ENCODE peak calls at places on chromosomes 3 and 15, in nine cellular contexts. One of them, this sample, is unnamed.

GRCh38 chr15:64566629-64567427 is 106.5 kb downstream of the ZNF609 start:
- DNase-seq in fibroblast of lung: no peak
- DNase-seq in OCI-LY7: no peak
- DNase-seq in HFF-Myc: no peak
- DNase-seq in A549: no peak
- DNase-seq in epithelial cell of esophagus: no peak
- DNase-seq in psoas muscle: no peak
- DNase-seq in ovary: no peak
- DNase-seq in CD4-positive, alpha-beta T cell: no peak
- DNase-seq in this sample: no peak

GRCh38 chr3:187456268-187456667 is 88.1 kb downstream of the RTP4 start:
- DNase-seq in fibroblast of lung: peak
- DNase-seq in OCI-LY7: no peak
- DNase-seq in HFF-Myc: no peak
- DNase-seq in A549: no peak
- DNase-seq in epithelial cell of esophagus: no peak
- DNase-seq in psoas muscle: peak
- DNase-seq in ovary: peak
- DNase-seq in CD4-positive, alpha-beta T cell: no peak
- DNase-seq in this sample: no peak

GRCh38 chr15:64731012-64731806 is 44.2 kb downstream of the RBPMS2 start:
- DNase-seq in fibroblast of lung: peak
- DNase-seq in OCI-LY7: peak
- DNase-seq in HFF-Myc: peak
- DNase-seq in A549: peak
- DNase-seq in epithelial cell of esophagus: peak
- DNase-seq in psoas muscle: peak
- DNase-seq in ovary: peak
- DNase-seq in CD4-positive, alpha-beta T cell: peak
- DNase-seq in this sample: peak

GRCh38 chr15:91866371-91866905 is 12.9 kb downstream of the SLCO3A1 start:
- DNase-seq in fibroblast of lung: peak
- DNase-seq in OCI-LY7: no peak
- DNase-seq in HFF-Myc: no peak
- DNase-seq in A549: no peak
- DNase-seq in epithelial cell of esophagus: peak
- DNase-seq in psoas muscle: peak
- DNase-seq in ovary: peak
- DNase-seq in CD4-positive, alpha-beta T cell: no peak
- DNase-seq in this sample: peak

GRCh38 chr15:64982472-64982871 is 7.2 kb downstream of the SPG21 start:
- DNase-seq in fibroblast of lung: no peak
- DNase-seq in OCI-LY7: no peak
- DNase-seq in HFF-Myc: peak
- DNase-seq in A549: no peak
- DNase-seq in epithelial cell of esophagus: no peak
- DNase-seq in psoas muscle: no peak
- DNase-seq in ovary: no peak
- DNase-seq in CD4-positive, alpha-beta T cell: no peak
- DNase-seq in this sample: no peak

GRCh38 chr15:56537881-56538280 is 72.9 kb upstream of the MNS1 start:
- DNase-seq in fibroblast of lung: peak
- DNase-seq in OCI-LY7: peak
- DNase-seq in HFF-Myc: no peak
- DNase-seq in A549: no peak
- DNase-seq in epithelial cell of esophagus: no peak
- DNase-seq in psoas muscle: peak
- DNase-seq in ovary: no peak
- DNase-seq in CD4-positive, alpha-beta T cell: peak
- DNase-seq in this sample: no peak

GRCh38 chr3:196837819-196838420 is 29.8 kb upstream of the SENP5 start:
- DNase-seq in fibroblast of lung: peak
- DNase-seq in OCI-LY7: peak
- DNase-seq in HFF-Myc: peak
- DNase-seq in A549: peak
- DNase-seq in epithelial cell of esophagus: peak
- DNase-seq in psoas muscle: peak
- DNase-seq in ovary: peak
- DNase-seq in CD4-positive, alpha-beta T cell: peak
- DNase-seq in this sample: peak

GRCh38 chr15:55527150-55527549 is 19.1 kb upstream of the DNAAF4 start:
- DNase-seq in fibroblast of lung: no peak
- DNase-seq in OCI-LY7: no peak
- DNase-seq in HFF-Myc: no peak
- DNase-seq in A549: no peak
- DNase-seq in epithelial cell of esophagus: no peak
- DNase-seq in psoas muscle: no peak
- DNase-seq in ovary: no peak
- DNase-seq in CD4-positive, alpha-beta T cell: no peak
- DNase-seq in this sample: no peak

DNA sequence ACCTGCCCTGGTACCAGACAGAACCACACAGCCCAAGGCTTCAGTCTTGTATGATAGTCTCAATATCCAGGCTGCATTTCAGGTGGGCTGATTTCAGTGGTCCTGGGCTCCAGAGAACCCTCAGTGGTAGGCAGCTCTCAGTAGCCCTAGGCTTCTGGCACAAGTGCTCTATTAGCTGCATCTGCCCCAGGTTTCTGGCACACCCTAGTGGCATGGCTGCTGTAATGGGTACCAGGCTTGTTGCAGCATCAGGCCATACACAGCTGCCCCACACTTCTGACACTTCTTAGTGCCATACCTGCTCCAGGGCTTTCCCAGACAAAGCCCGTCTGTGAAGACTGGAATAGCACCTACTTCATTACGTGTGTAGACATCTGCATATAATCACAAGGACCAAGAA is 1062.2 kb upstream of the EPHA6 start:
- DNase-seq in fibroblast of lung: no peak
- DNase-seq in OCI-LY7: no peak
- DNase-seq in HFF-Myc: no peak
- DNase-seq in A549: no peak
- DNase-seq in epithelial cell of esophagus: peak
- DNase-seq in psoas muscle: no peak
- DNase-seq in ovary: no peak
- DNase-seq in CD4-positive, alpha-beta T cell: no peak
- DNase-seq in this sample: peak
- TF ChIP-seq CTCF in fibroblast of lung: no peak
- TF ChIP-seq CTCF in OCI-LY7: no peak
- TF ChIP-seq CTCF in HFF-Myc: no peak
- TF ChIP-seq CTCF in A549: no peak
- TF ChIP-seq CTCF in epithelial cell of esophagus: peak
- TF ChIP-seq CTCF in psoas muscle: no peak
- TF ChIP-seq CTCF in ovary: no peak
- TF ChIP-seq CTCF in CD4-positive, alpha-beta T cell: no peak
- TF ChIP-seq CTCF in this sample: no peak

GRCh38 chr15:69159805-69160140 is 662 bp upstream of the GLCE start:
- DNase-seq in fibroblast of lung: no peak
- DNase-seq in OCI-LY7: no peak
- DNase-seq in HFF-Myc: no peak
- DNase-seq in A549: no peak
- DNase-seq in epithelial cell of esophagus: no peak
- DNase-seq in psoas muscle: no peak
- DNase-seq in ovary: no peak
- DNase-seq in CD4-positive, alpha-beta T cell: no peak
- DNase-seq in this sample: no peak

GRCh38 chr15:69160976-69161877 is 792 bp downstream of the GLCE start:
- DNase-seq in fibroblast of lung: peak
- DNase-seq in OCI-LY7: peak
- DNase-seq in HFF-Myc: no peak
- DNase-seq in A549: peak
- DNase-seq in epithelial cell of esophagus: peak
- DNase-seq in psoas muscle: peak
- DNase-seq in ovary: peak
- DNase-seq in CD4-positive, alpha-beta T cell: no peak
- DNase-seq in this sample: peak

GRCh38 chr15:69158843-69159240 is 1.6 kb upstream of the GLCE start:
- DNase-seq in fibroblast of lung: no peak
- DNase-seq in OCI-LY7: no peak
- DNase-seq in HFF-Myc: no peak
- DNase-seq in A549: no peak
- DNase-seq in epithelial cell of esophagus: no peak
- DNase-seq in psoas muscle: no peak
- DNase-seq in ovary: no peak
- DNase-seq in CD4-positive, alpha-beta T cell: no peak
- DNase-seq in this sample: no peak

GRCh38 chr15:69161878-69162213 is 1.4 kb downstream of the GLCE start:
- DNase-seq in fibroblast of lung: no peak
- DNase-seq in OCI-LY7: no peak
- DNase-seq in HFF-Myc: no peak
- DNase-seq in A549: no peak
- DNase-seq in epithelial cell of esophagus: no peak
- DNase-seq in psoas muscle: no peak
- DNase-seq in ovary: no peak
- DNase-seq in CD4-positive, alpha-beta T cell: no peak
- DNase-seq in this sample: no peak

DNA sequence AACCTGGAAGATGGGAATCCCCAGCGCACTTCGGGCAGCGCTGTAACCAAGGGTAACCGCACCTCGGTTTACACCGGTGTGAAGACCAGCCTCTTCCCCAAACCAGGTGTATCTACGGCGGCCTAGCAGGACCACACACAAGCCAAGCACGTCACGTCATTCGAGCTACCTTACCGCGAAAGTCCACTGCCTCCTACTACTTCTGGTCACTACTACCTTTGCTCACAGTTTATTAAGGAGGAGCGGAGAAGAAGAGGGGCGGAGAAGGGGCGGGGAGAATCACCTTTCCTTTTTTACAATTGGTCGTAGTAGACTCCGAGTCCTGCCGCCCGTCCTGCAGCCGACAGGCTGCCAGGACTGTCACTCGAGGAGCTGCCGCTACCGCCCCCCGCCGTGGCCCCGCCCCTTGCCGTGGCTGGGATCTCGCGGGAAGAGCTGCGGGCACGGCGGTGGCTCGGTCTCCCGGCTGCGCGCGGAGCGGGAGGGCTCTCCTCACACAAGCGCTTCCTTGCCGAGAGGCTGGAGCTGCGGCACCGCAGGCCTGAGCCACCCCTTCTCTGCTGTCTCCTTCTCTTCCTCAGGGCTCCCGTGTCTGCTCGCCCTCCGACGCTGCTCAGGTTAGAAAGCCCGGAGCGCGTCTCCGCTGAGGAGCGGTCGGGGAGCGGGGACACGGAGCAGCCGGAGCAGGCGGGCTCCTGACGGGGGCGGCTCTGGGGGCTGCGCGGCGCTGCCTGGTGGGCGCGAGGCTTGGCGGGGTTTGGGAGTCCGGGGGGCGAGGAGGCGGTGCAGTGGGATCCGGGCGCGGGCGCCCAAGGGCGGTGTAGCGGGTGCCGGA is at the start of gene GLCE:
- DNase-seq in fibroblast of lung: peak
- DNase-seq in OCI-LY7: peak
- DNase-seq in HFF-Myc: peak
- DNase-seq in A549: peak
- DNase-seq in epithelial cell of esophagus: peak
- DNase-seq in psoas muscle: peak
- DNase-seq in ovary: peak
- DNase-seq in CD4-positive, alpha-beta T cell: peak
- DNase-seq in this sample: peak
- TF ChIP-seq CTCF in fibroblast of lung: no peak
- TF ChIP-seq CTCF in OCI-LY7: no peak
- TF ChIP-seq CTCF in HFF-Myc: no peak
- TF ChIP-seq CTCF in A549: peak
- TF ChIP-seq CTCF in epithelial cell of esophagus: no peak
- TF ChIP-seq CTCF in psoas muscle: no peak
- TF ChIP-seq CTCF in ovary: no peak
- TF ChIP-seq CTCF in CD4-positive, alpha-beta T cell: no peak
- TF ChIP-seq CTCF in this sample: no peak

GRCh38 chr3:124483915-124484470 is 246.3 kb upstream of the UMPS start:
- DNase-seq in fibroblast of lung: no peak
- DNase-seq in OCI-LY7: no peak
- DNase-seq in HFF-Myc: no peak
- DNase-seq in A549: no peak
- DNase-seq in epithelial cell of esophagus: peak
- DNase-seq in psoas muscle: no peak
- DNase-seq in ovary: no peak
- DNase-seq in CD4-positive, alpha-beta T cell: no peak
- DNase-seq in this sample: no peak

GRCh38 chr3:124489506-124489905 is 240.7 kb upstream of the UMPS start:
- DNase-seq in fibroblast of lung: no peak
- DNase-seq in OCI-LY7: no peak
- DNase-seq in HFF-Myc: no peak
- DNase-seq in A549: no peak
- DNase-seq in epithelial cell of esophagus: no peak
- DNase-seq in psoas muscle: no peak
- DNase-seq in ovary: no peak
- DNase-seq in CD4-positive, alpha-beta T cell: no peak
- DNase-seq in this sample: no peak

GRCh38 chr3:124491098-124491497 is 239.2 kb upstream of the UMPS start:
- DNase-seq in fibroblast of lung: no peak
- DNase-seq in OCI-LY7: no peak
- DNase-seq in HFF-Myc: no peak
- DNase-seq in A549: no peak
- DNase-seq in epithelial cell of esophagus: peak
- DNase-seq in psoas muscle: no peak
- DNase-seq in ovary: no peak
- DNase-seq in CD4-positive, alpha-beta T cell: no peak
- DNase-seq in this sample: no peak

GRCh38 chr3:124491875-124492274 is 238.4 kb upstream of the UMPS start:
- DNase-seq in fibroblast of lung: no peak
- DNase-seq in OCI-LY7: no peak
- DNase-seq in HFF-Myc: no peak
- DNase-seq in A549: no peak
- DNase-seq in epithelial cell of esophagus: no peak
- DNase-seq in psoas muscle: no peak
- DNase-seq in ovary: no peak
- DNase-seq in CD4-positive, alpha-beta T cell: no peak
- DNase-seq in this sample: no peak

DNA sequence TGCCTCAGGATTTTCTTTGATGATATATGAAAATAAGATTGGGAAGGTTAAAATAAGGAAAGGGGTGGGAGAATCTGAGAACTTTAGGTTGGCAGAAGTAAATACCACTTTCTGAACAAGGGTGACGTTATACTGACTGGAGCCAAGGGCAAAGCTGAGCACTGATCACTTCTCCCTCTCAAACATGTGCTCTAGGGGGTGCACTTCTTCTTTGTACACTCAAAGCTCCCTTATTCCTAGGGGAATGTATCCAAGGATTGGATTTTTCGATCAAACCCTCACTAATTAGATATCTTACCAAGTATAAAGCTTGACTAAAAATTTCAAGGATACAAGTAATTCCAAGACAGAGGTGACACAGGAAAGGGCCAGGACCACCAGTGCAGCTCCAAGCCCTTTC is 243.9 kb upstream of the UMPS start:
- DNase-seq in fibroblast of lung: no peak
- DNase-seq in OCI-LY7: no peak
- DNase-seq in HFF-Myc: no peak
- DNase-seq in A549: peak
- DNase-seq in epithelial cell of esophagus: no peak
- DNase-seq in psoas muscle: no peak
- DNase-seq in ovary: no peak
- DNase-seq in CD4-positive, alpha-beta T cell: no peak
- DNase-seq in this sample: no peak
- TF ChIP-seq CTCF in fibroblast of lung: peak
- TF ChIP-seq CTCF in OCI-LY7: no peak
- TF ChIP-seq CTCF in HFF-Myc: peak
- TF ChIP-seq CTCF in A549: no peak
- TF ChIP-seq CTCF in epithelial cell of esophagus: no peak
- TF ChIP-seq CTCF in psoas muscle: no peak
- TF ChIP-seq CTCF in ovary: no peak
- TF ChIP-seq CTCF in CD4-positive, alpha-beta T cell: no peak
- TF ChIP-seq CTCF in this sample: no peak

GRCh38 chr3:55629432-55629831 is 142.3 kb upstream of the WNT5A start:
- DNase-seq in fibroblast of lung: peak
- DNase-seq in OCI-LY7: no peak
- DNase-seq in HFF-Myc: no peak
- DNase-seq in A549: no peak
- DNase-seq in epithelial cell of esophagus: peak
- DNase-seq in psoas muscle: no peak
- DNase-seq in ovary: peak
- DNase-seq in CD4-positive, alpha-beta T cell: no peak
- DNase-seq in this sample: no peak

GRCh38 chr3:55633333-55633732 is 146.2 kb upstream of the WNT5A start:
- DNase-seq in fibroblast of lung: no peak
- DNase-seq in OCI-LY7: no peak
- DNase-seq in HFF-Myc: no peak
- DNase-seq in A549: no peak
- DNase-seq in epithelial cell of esophagus: no peak
- DNase-seq in psoas muscle: no peak
- DNase-seq in ovary: no peak
- DNase-seq in CD4-positive, alpha-beta T cell: no peak
- DNase-seq in this sample: no peak

GRCh38 chr3:55631766-55632331 is 144.7 kb upstream of the WNT5A start:
- DNase-seq in fibroblast of lung: no peak
- DNase-seq in OCI-LY7: peak
- DNase-seq in HFF-Myc: no peak
- DNase-seq in A549: no peak
- DNase-seq in epithelial cell of esophagus: no peak
- DNase-seq in psoas muscle: no peak
- DNase-seq in ovary: no peak
- DNase-seq in CD4-positive, alpha-beta T cell: no peak
- DNase-seq in this sample: no peak

GRCh38 chr3:55630280-55630920 is 143.3 kb upstream of the WNT5A start:
- DNase-seq in fibroblast of lung: no peak
- DNase-seq in OCI-LY7: no peak
- DNase-seq in HFF-Myc: no peak
- DNase-seq in A549: no peak
- DNase-seq in epithelial cell of esophagus: no peak
- DNase-seq in psoas muscle: no peak
- DNase-seq in ovary: no peak
- DNase-seq in CD4-positive, alpha-beta T cell: no peak
- DNase-seq in this sample: no peak

GRCh38 chr3:55630921-55631299 is 143.8 kb upstream of the WNT5A start:
- DNase-seq in fibroblast of lung: no peak
- DNase-seq in OCI-LY7: no peak
- DNase-seq in HFF-Myc: no peak
- DNase-seq in A549: no peak
- DNase-seq in epithelial cell of esophagus: no peak
- DNase-seq in psoas muscle: no peak
- DNase-seq in ovary: no peak
- DNase-seq in CD4-positive, alpha-beta T cell: no peak
- DNase-seq in this sample: no peak
- TF ChIP-seq CTCF in fibroblast of lung: no peak
- TF ChIP-seq CTCF in OCI-LY7: no peak
- TF ChIP-seq CTCF in HFF-Myc: no peak
- TF ChIP-seq CTCF in A549: no peak
- TF ChIP-seq CTCF in epithelial cell of esophagus: no peak
- TF ChIP-seq CTCF in psoas muscle: no peak
- TF ChIP-seq CTCF in ovary: no peak
- TF ChIP-seq CTCF in CD4-positive, alpha-beta T cell: no peak
- TF ChIP-seq CTCF in this sample: no peak